ENCODE peak calls at places on chromosome 16, in ten cellular contexts. W is nephron progenitor cell, Q is neural crest cell, R is A673, V is HL-60, Z is Calu3, X is AG09319, H is HFFc6, J is lower leg skin, O is AG09309. G is an unnamed sample.

GRCh38 chr16:11205754-11206459 is 50.1 kb downstream of the SOCS1 start:
- DNase-seq in X (no peak), O (no peak), V (no peak), W (no peak), Z (peak; percentile 77), R (no peak), H (no peak), Q (no peak), J (no peak), G (no peak)

GRCh38 chr16:11238272-11239202 is 17.5 kb downstream of the SOCS1 start:
- DNase-seq in Z (no peak), W (no peak), X (no peak), R (no peak), H (no peak), Q (no peak), O (no peak), V (no peak), J (no peak), G (no peak)

GRCh38 chr16:1285669-1286491 is 23.6 kb upstream of the UBE2I start:
- DNase-seq in O (no peak), R (no peak), J (no peak), W (no peak), Q (no peak), X (no peak), Z (no peak), V (no peak), H (no peak), G (no peak)

GRCh38 chr16:47460301-47460754 is 535 bp downstream of the ITFG1 start:
- DNase-seq in W (no peak), J (no peak), O (no peak), Q (no peak), R (no peak), H (no peak), X (no peak), V (no peak), Z (peak; percentile 4), G (no peak)

GRCh38 chr16:424033-424622 is 1.3 kb upstream of the RAB11FIP3 start:
- DNase-seq in V (peak; percentile 82), X (peak; percentile 90), O (peak; percentile 99), Q (no peak), H (peak; percentile 98), Z (no peak), R (peak; percentile 82), J (peak; percentile 89), W (no peak), G (no peak)

GRCh38 chr16:84234656-84235285 is 5.0 kb downstream of the KCNG4 start:
- DNase-seq in Q (no peak), H (no peak), Z (no peak), O (no peak), X (no peak), J (no peak), V (no peak), R (no peak), W (no peak), G (no peak)

GRCh38 chr16:58393138-58393504 is 850 bp downstream of the GINS3 start:
- DNase-seq in O (no peak), W (no peak), V (no peak), Z (no peak), R (peak; percentile 30), X (no peak), J (no peak), Q (no peak), H (no peak), G (no peak)

GRCh38 chr16:13120557-13120956 is 219.2 kb downstream of the SHISA9 start:
- DNase-seq in J (no peak), W (no peak), H (no peak), O (no peak), X (no peak), Z (no peak), V (no peak), Q (no peak), R (no peak), G (no peak)

GRCh38 chr16:85752511-85753420 is 1.9 kb upstream of the C16orf74 start:
- DNase-seq in Z (peak; percentile 62), R (peak; percentile 71), O (no peak), H (no peak), Q (peak; percentile 23), X (no peak), V (no peak), J (no peak), W (peak; percentile 61), G (no peak)

GRCh38 chr16:66662445-66663194 is 33.9 kb downstream of the CMTM4 start:
- DNase-seq in O (no peak), W (no peak), V (no peak), R (no peak), J (no peak), Q (no peak), X (no peak), Z (peak; percentile 18), H (peak; percentile 30), G (no peak)

GRCh38 chr16:85086347-85087291 is 25.7 kb downstream of the CIBAR2 start:
- DNase-seq in W (peak; percentile 73), V (no peak), H (peak; percentile 15), R (peak; percentile 76), X (peak; percentile 20), Z (peak; percentile 82), J (peak; percentile 63), Q (peak; percentile 68), O (no peak), G (no peak)

GRCh38 chr16:86924537-86924936 is 346.2 kb downstream of the FOXL1 start:
- DNase-seq in O (peak; percentile 61), J (no peak), H (peak; percentile 20), W (no peak), Z (no peak), R (no peak), Q (no peak), X (peak; percentile 7), V (no peak), G (no peak)

GRCh38 chr16:89383095-89384003 is 107.0 kb downstream of the ANKRD11 start:
- DNase-seq in H (no peak), J (no peak), V (no peak), Z (peak; percentile 74), Q (no peak), R (no peak), W (peak; percentile 31), X (no peak), O (no peak), G (no peak)

GRCh38 chr16:58409316-58409973 is 17.2 kb downstream of the GINS3 start:
- DNase-seq in R (no peak), W (no peak), Z (no peak), H (peak; percentile 28), V (no peak), O (no peak), Q (no peak), J (peak; percentile 79), X (peak; percentile 45), G (no peak)

GRCh38 chr16:14514967-14515366 is 115.1 kb downstream of the PARN start:
- DNase-seq in Z (no peak), H (no peak), J (no peak), O (no peak), R (no peak), X (no peak), W (no peak), V (no peak), Q (no peak), G (no peak)

GRCh38 chr16:31695667-31696066 is 168.0 kb downstream of the AHSP start:
- DNase-seq in R (peak; percentile 10), X (no peak), O (no peak), V (no peak), J (no peak), H (no peak), W (no peak), Z (no peak), Q (no peak), G (no peak)

GRCh38 chr16:2969545-2970521 is 685 bp downstream of the PAQR4 start:
- DNase-seq in V (no peak), Q (peak; percentile 60), H (peak; percentile 21), O (no peak), W (peak; percentile 63), Z (peak; percentile 92), R (peak; percentile 87), J (no peak), X (no peak), G (no peak)

GRCh38 chr16:4081577-4082021 is 34.6 kb downstream of the ADCY9 start:
- DNase-seq in Z (no peak), O (no peak), Q (no peak), R (no peak), V (no peak), W (no peak), H (peak; percentile 25), X (peak; percentile 49), J (no peak), G (no peak)

GRCh38 chr16:4075534-4075933 is 40.7 kb downstream of the ADCY9 start:
- DNase-seq in R (no peak), J (no peak), X (no peak), V (no peak), H (no peak), W (no peak), O (no peak), Q (no peak), Z (no peak), G (no peak)

GRCh38 chr16:4081035-4081434 is 35.2 kb downstream of the ADCY9 start:
- DNase-seq in R (no peak), O (no peak), Z (no peak), X (no peak), J (no peak), V (no peak), W (no peak), H (no peak), Q (no peak), G (no peak)

GRCh38 chr16:4071686-4072561 is 44.3 kb downstream of the ADCY9 start:
- DNase-seq in W (no peak), H (no peak), Q (no peak), V (no peak), X (no peak), O (no peak), Z (no peak), J (no peak), R (no peak), G (no peak)

GRCh38 chr16:4077083-4077714 is 39.0 kb downstream of the ADCY9 start:
- DNase-seq in H (no peak), V (no peak), Q (no peak), O (no peak), J (no peak), W (no peak), X (no peak), Z (no peak), R (no peak), G (no peak)
- TF ChIP-seq CTCF in H (no peak), V (no peak), Q (no peak), O (no peak), J (no peak), W (no peak), X (no peak), Z (no peak), R (no peak), G (no peak)

GRCh38 chr16:56888806-56889205 is 23.8 kb downstream of the SLC12A3 start:
- DNase-seq in O (no peak), V (peak; percentile 74), Z (no peak), H (no peak), Q (no peak), R (no peak), W (no peak), X (no peak), J (no peak), G (no peak)
- TF ChIP-seq CTCF in O (no peak), V (no peak), Z (no peak), H (no peak), Q (no peak), R (no peak), W (no peak), X (no peak), J (no peak), G (no peak)

GRCh38 chr16:51305337-51305736 is 154.3 kb upstream of the SALL1 start:
- DNase-seq in O (no peak), X (no peak), J (no peak), Z (no peak), H (no peak), V (no peak), W (no peak), R (no peak), Q (no peak), G (no peak)
- TF ChIP-seq CTCF in O (no peak), X (no peak), J (no peak), Z (no peak), H (no peak), V (no peak), W (no peak), R (no peak), Q (no peak), G (no peak)

GRCh38 chr16:72818286-72818845 is 229.6 kb downstream of the ZFHX3 start:
- DNase-seq in W (no peak), H (no peak), V (no peak), O (no peak), X (no peak), R (peak; percentile 5), J (no peak), Q (no peak), Z (no peak), G (no peak)
- TF ChIP-seq CTCF in W (peak; percentile 12), H (peak; percentile 68), V (no peak), O (peak; percentile 31), X (no peak), R (peak; percentile 28), J (no peak), Q (peak; percentile 33), Z (no peak), G (no peak)

G was measured in mesothelial cell of epicardium.